ENCODE peak calls at places on chromosomes 11 and 22, in four cellular contexts. X is right cardiac atrium; R is NT2/D1; U is stimulated activated CD4-positive, alpha-beta T cell treated with anti-CD3 and anti-CD28 coated beads, Interleukin-15, amount 100 ng/mL, for 24 hours. O is an unnamed sample.

GRCh38 chr22:30202531-30203006 is 44.0 kb downstream of the LIF start:
- DNase-seq in R (no peak), X (peak), U (no peak), O (no peak)

GRCh38 chr22:41779889-41780505 is 20.5 kb upstream of the CCDC134 start:
- DNase-seq in U (no peak), R (no peak), X (no peak), O (no peak)

GRCh38 chr11:118339281-118340045 is 3.0 kb downstream of the CD3D start:
- DNase-seq in X (no peak), U (no peak), R (no peak), O (no peak)

GRCh38 chr11:11179239-11179638 is 173.8 kb downstream of the CSNK2A3 start:
- DNase-seq in X (no peak), R (no peak), U (no peak), O (no peak)

GRCh38 chr22:47472636-47473035 is 710.2 kb downstream of the TBC1D22A start:
- DNase-seq in X (no peak), R (no peak), U (no peak), O (no peak)

GRCh38 chr11:93986716-93987115 is 34.4 kb upstream of the HEPHL1 start:
- DNase-seq in R (no peak), U (no peak), X (no peak), O (no peak)

GRCh38 chr11:9462172-9462799 is 1.5 kb downstream of the ZNF143 start:
- DNase-seq in R (no peak), X (no peak), U (no peak), O (no peak)

GRCh38 chr22:48845356-48845936 is 982.2 kb downstream of the BRD1 start:
- DNase-seq in X (peak), U (no peak), R (no peak), O (no peak)

GRCh38 chr11:9095421-9095820 is 4.0 kb upstream of the SCUBE2 start:
- DNase-seq in X (peak), U (peak), R (no peak), O (no peak)

GRCh38 chr11:396948-397548 is 3.0 kb downstream of the PKP3 start:
- DNase-seq in U (no peak), R (no peak), X (peak), O (no peak)

GRCh38 chr22:37804502-37804885 is 3.2 kb upstream of the GCAT start:
- DNase-seq in U (no peak), X (peak), R (no peak), O (no peak)